ENCODE peak calls at places on chromosomes 12 and 14, in ten cellular contexts. V, M, Z, L, U, P, A, X, G and O are unnamed samples.

GRCh38 chr12:25502071-25502555 is 51.0 kb downstream of the LMNTD1 start:
- DNase-seq in V (peak; percentile 10), M (no peak), Z (no peak), L (no peak), U (no peak), P (no peak), A (no peak), X (peak; percentile 87), G (no peak), O (no peak)

GRCh38 chr12:114682920-114683708 is 861 bp downstream of the TBX3 start:
- DNase-seq in V (no peak), M (no peak), Z (no peak), L (no peak), U (peak; percentile 49), P (no peak), A (no peak), X (peak; percentile 6), G (no peak), O (no peak)

GRCh38 chr14:39426605-39427004 is 5.6 kb downstream of the FBXO33 start:
- DNase-seq in V (peak; percentile 59), M (no peak), Z (no peak), L (no peak), U (no peak), P (peak; percentile 17), A (no peak), X (peak; percentile 61), G (peak; percentile 83), O (no peak)

GRCh38 chr14:91573894-91574837 is 64.1 kb upstream of the PPP4R3A start:
- DNase-seq in V (peak; percentile 25), M (peak; percentile 13), Z (peak; percentile 19), L (no peak), U (peak; percentile 43), P (no peak), A (peak; percentile 50), X (peak; percentile 63), G (no peak), O (peak; percentile 53)

GRCh38 chr12:21989819-21990412 is 48.7 kb upstream of the ABCC9 start:
- DNase-seq in V (peak; percentile 66), M (no peak), Z (no peak), L (no peak), U (no peak), P (no peak), A (no peak), X (no peak), G (peak; percentile 69), O (no peak)

GRCh38 chr12:52391618-52392002 is 6.2 kb upstream of the KRT84 start:
- DNase-seq in V (no peak), M (peak; percentile 77), Z (peak; percentile 78), L (no peak), U (no peak), P (no peak), A (peak; percentile 59), X (no peak), G (no peak), O (no peak)

GRCh38 chr14:90620540-90621204 is 195.6 kb downstream of the TTC7B start:
- DNase-seq in V (no peak), M (no peak), Z (no peak), L (no peak), U (no peak), P (no peak), A (no peak), X (no peak), G (no peak), O (no peak)

GRCh38 chr14:100688598-100689499 is 37.8 kb upstream of the DLK1 start:
- DNase-seq in V (peak; percentile 82), M (no peak), Z (no peak), L (no peak), U (no peak), P (peak; percentile 64), A (no peak), X (no peak), G (no peak), O (no peak)

GRCh38 chr14:76846331-76847047 is 20.3 kb downstream of the LRRC74A start:
- DNase-seq in V (no peak), M (no peak), Z (no peak), L (no peak), U (no peak), P (no peak), A (no peak), X (no peak), G (peak; percentile 70), O (no peak)

DNA sequence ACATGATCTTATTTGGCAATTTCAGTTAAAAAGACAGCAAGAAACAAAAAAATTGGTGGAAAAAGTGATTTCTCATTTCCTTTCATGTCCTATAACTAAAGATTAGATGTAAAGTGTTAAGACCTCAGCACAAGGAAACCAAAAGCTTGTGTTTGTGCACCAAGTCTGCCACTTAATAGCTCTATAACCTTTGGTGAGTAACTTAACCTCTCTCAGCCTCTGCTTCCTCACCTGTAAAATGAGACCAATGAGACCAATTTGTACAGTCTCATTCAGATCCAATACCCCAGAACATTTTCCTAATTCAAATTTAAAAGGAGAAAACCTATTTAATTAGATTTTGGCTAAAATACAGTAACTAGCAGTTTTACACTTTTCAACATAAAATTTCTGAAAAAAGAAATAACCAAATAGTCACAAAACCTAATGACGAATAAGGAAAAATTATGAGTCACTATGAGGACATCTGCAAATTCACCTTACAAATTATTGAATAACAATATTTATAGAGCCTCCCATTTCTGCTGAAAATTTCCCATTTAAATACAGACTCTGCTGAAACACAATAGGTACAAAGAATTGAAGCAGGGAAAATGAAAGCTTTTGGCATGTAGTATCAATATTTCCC is 71.1 kb downstream of the EPS8 start:
- DNase-seq in V (no peak), M (no peak), Z (no peak), L (no peak), U (no peak), P (no peak), A (no peak), X (no peak), G (no peak), O (no peak)
- H3K9me3 ChIP-seq in V (no peaks in the 10 kb centered on the region), M (no peaks in the 10 kb centered on the region), Z (no peaks in the 10 kb centered on the region), L (no peaks in the 10 kb centered on the region), U (no peaks in the 10 kb centered on the region), P (no peaks in the 10 kb centered on the region), A (no peaks in the 10 kb centered on the region), X (no peaks in the 10 kb centered on the region), G (no peaks in the 10 kb centered on the region), O (no peaks in the 10 kb centered on the region)

GRCh38 chr14:89267163-89267562 is 149.9 kb downstream of the FOXN3 start:
- DNase-seq in V (no peak), M (no peak), Z (no peak), L (no peak), U (no peak), P (no peak), A (no peak), X (no peak), G (no peak), O (no peak)

GRCh38 chr14:89270439-89271227 is 146.4 kb downstream of the FOXN3 start:
- DNase-seq in V (no peak), M (no peak), Z (no peak), L (no peak), U (no peak), P (no peak), A (peak; percentile 51), X (no peak), G (no peak), O (no peak)

GRCh38 chr14:89267656-89268055 is 149.4 kb downstream of the FOXN3 start:
- DNase-seq in V (no peak), M (no peak), Z (no peak), L (no peak), U (no peak), P (no peak), A (no peak), X (no peak), G (no peak), O (no peak)

GRCh38 chr14:89268514-89268913 is 148.5 kb downstream of the FOXN3 start:
- DNase-seq in V (no peak), M (no peak), Z (no peak), L (no peak), U (no peak), P (no peak), A (no peak), X (no peak), G (no peak), O (no peak)

DNA sequence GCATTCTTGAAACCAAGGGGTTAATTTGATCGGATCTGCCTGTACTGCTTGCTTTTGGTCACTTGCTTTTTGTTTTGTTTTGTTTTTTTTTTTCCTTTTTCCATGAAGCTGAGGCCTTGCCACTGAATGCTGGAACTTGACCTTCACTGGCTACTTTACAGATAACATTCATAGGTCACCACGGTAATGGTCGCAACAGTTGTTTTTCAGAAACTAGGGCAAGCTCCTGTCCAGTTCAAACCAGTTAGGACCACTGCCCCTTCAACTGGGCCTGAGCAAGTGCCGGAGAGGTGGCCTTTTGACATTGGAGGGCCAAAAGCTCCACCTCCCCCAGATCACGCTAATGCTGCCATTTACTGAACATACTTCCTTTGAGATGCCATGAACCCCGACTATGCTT is 147.6 kb downstream of the FOXN3 start:
- DNase-seq in V (no peak), M (no peak), Z (no peak), L (no peak), U (no peak), P (no peak), A (no peak), X (no peak), G (no peak), O (no peak)
- H3K4me1 ChIP-seq in V (peaks cover 7% of the 10 kb centered on the region), M (peaks cover 71% of the 10 kb centered on the region), Z (peaks cover 90% of the 10 kb centered on the region), L (peaks cover 51% of the 10 kb centered on the region), U (no peaks in the 10 kb centered on the region), P (no peaks in the 10 kb centered on the region), A (peaks cover 42% of the 10 kb centered on the region), X (peaks cover 5% of the 10 kb centered on the region), G (no peaks in the 10 kb centered on the region), O (peaks cover 62% of the 10 kb centered on the region)

GRCh38 chr12:132922676-132923075 is 33.4 kb downstream of the ZNF605 start:
- DNase-seq in V (no peak), M (no peak), Z (no peak), L (no peak), U (no peak), P (no peak), A (no peak), X (no peak), G (no peak), O (no peak)

GRCh38 chr12:132925597-132926416 is 30.3 kb downstream of the ZNF605 start:
- DNase-seq in V (no peak), M (no peak), Z (no peak), L (no peak), U (no peak), P (no peak), A (no peak), X (no peak), G (no peak), O (no peak)

GRCh38 chr12:132923356-132923909 is 32.7 kb downstream of the ZNF605 start:
- DNase-seq in V (no peak), M (no peak), Z (no peak), L (no peak), U (no peak), P (no peak), A (no peak), X (no peak), G (no peak), O (no peak)

GRCh38 chr12:132924356-132924755 is 31.8 kb downstream of the ZNF605 start:
- DNase-seq in V (no peak), M (no peak), Z (no peak), L (no peak), U (no peak), P (no peak), A (no peak), X (no peak), G (no peak), O (no peak)

GRCh38 chr12:132926417-132926833 is 29.7 kb downstream of the ZNF605 start:
- DNase-seq in V (no peak), M (no peak), Z (no peak), L (no peak), U (no peak), P (no peak), A (no peak), X (no peak), G (no peak), O (no peak)
- H3K9me3 ChIP-seq in V (peaks cover 77% of the 10 kb centered on the region), M (peaks cover 100% of the 10 kb centered on the region), Z (peaks cover 100% of the 10 kb centered on the region), L (peaks cover 71% of the 10 kb centered on the region), U (peaks cover 98% of the 10 kb centered on the region), P (peaks cover 86% of the 10 kb centered on the region), A (peaks cover 81% of the 10 kb centered on the region), X (peaks cover 35% of the 10 kb centered on the region), G (peaks cover 72% of the 10 kb centered on the region), O (peaks cover 99% of the 10 kb centered on the region)

GRCh38 chr14:35351497-35351896 is 53.1 kb downstream of the NFKBIA start:
- DNase-seq in V (no peak), M (no peak), Z (no peak), L (no peak), U (no peak), P (no peak), A (no peak), X (no peak), G (no peak), O (no peak)
- H3K4me1 ChIP-seq in V (peaks cover 9% of the 10 kb centered on the region), M (peaks cover 30% of the 10 kb centered on the region), Z (peaks cover 27% of the 10 kb centered on the region), L (no peaks in the 10 kb centered on the region), U (peaks cover 49% of the 10 kb centered on the region), P (peaks cover 46% of the 10 kb centered on the region), A (peaks cover 5% of the 10 kb centered on the region), X (peaks cover 7% of the 10 kb centered on the region), G (peaks cover 7% of the 10 kb centered on the region), O (no peaks in the 10 kb centered on the region)